ENCODE peak calls at places on chromosomes 11 and 22, in four cellular contexts. F, L, O and M are unnamed samples.

GRCh38 chr11:37952035-37952434 is 1354.0 kb upstream of the RAG2 start:
- DNase-seq in F (no peak), L (no peak), O (no peak), M (no peak)

GRCh38 chr11:17024924-17025323 is 10.7 kb upstream of the PLEKHA7 start:
- DNase-seq in F (no peak), O (no peak), L (no peak), M (no peak)

GRCh38 chr11:17769218-17769617 is 34.6 kb downstream of the KCNC1 start:
- DNase-seq in F (no peak), O (no peak), L (no peak), M (no peak)

GRCh38 chr11:13003726-13004493 is 5.2 kb upstream of the RASSF10 start:
- DNase-seq in O (no peak), F (no peak), L (no peak), M (no peak)

GRCh38 chr11:102414559-102414958 is 38.0 kb downstream of the TMEM123 start:
- DNase-seq in F (no peak), O (no peak), L (no peak), M (no peak)

GRCh38 chr11:59600234-59600633 is 15.3 kb downstream of the OSBP start:
- DNase-seq in L (no peak), O (no peak), F (no peak), M (no peak)

GRCh38 chr22:26778372-26778771 is 121.0 kb downstream of the MIAT start:
- DNase-seq in F (no peak), L (no peak), O (no peak), M (no peak)

GRCh38 chr11:84719935-84720577 is 907.1 kb downstream of the DLG2 start:
- DNase-seq in F (no peak), O (no peak), L (no peak), M (no peak)

GRCh38 chr22:39428597-39429071 is 28.2 kb upstream of the MGAT3 start:
- DNase-seq in F (no peak), L (no peak), O (no peak), M (no peak)

GRCh38 chr11:118142081-118142480 is 10.5 kb downstream of the SCN4B start:
- DNase-seq in O (no peak), F (no peak), L (no peak), M (no peak)

GRCh38 chr11:65429069-65429681 is 6.6 kb downstream of the NEAT1 start:
- DNase-seq in F (no peak), L (no peak), O (no peak), M (no peak)

GRCh38 chr11:77035580-77035979 is 1.4 kb downstream of the B3GNT6 start:
- DNase-seq in F (no peak), O (no peak), L (no peak), M (no peak)

GRCh38 chr11:42175203-42175602 is 715.8 kb upstream of the LRRC4C start:
- DNase-seq in F (no peak), O (no peak), L (no peak), M (no peak)

GRCh38 chr22:20298803-20299735 is 20.8 kb downstream of the DGCR6L start:
- DNase-seq in F (peak; percentile 99), L (peak; percentile 20), O (no peak), M (peak; percentile 71)

GRCh38 chr11:70066136-70066520 is 12.0 kb upstream of the ANO1 start:
- DNase-seq in F (no peak), L (no peak), O (no peak), M (no peak)

GRCh38 chr11:2419638-2420501 is 19.3 kb downstream of the TSSC4 start:
- DNase-seq in O (peak; percentile 16), F (peak; percentile 84), L (peak; percentile 66), M (peak; percentile 52)

GRCh38 chr11:100735949-100736675 is 49.0 kb downstream of the ARHGAP42 start:
- DNase-seq in F (no peak), O (no peak), L (no peak), M (no peak)

GRCh38 chr11:122197055-122197987 is 81.3 kb upstream of the BLID start:
- DNase-seq in F (no peak), O (no peak), L (peak; percentile 57), M (peak; percentile 99)

GRCh38 chr22:23071163-23072034 is 1.1 kb downstream of the GNAZ start:
- DNase-seq in O (no peak), F (no peak), L (no peak), M (no peak)

GRCh38 chr11:100525635-100526034 is 161.5 kb upstream of the ARHGAP42 start:
- DNase-seq in O (no peak), L (no peak), F (no peak), M (peak; percentile 3)

GRCh38 chr22:29144786-29145160 is 60.9 kb upstream of the EMID1 start:
- DNase-seq in O (no peak), F (no peak), L (no peak), M (no peak)

GRCh38 chr22:29883045-29883830 is at the start of gene MTMR3:
- DNase-seq in F (peak; percentile 78), L (peak; percentile 73), O (peak; percentile 49), M (peak; percentile 72)

GRCh38 chr11:9210224-9210921 is 54.8 kb downstream of the DENND5A start:
- DNase-seq in F (no peak), L (no peak), O (no peak), M (peak; percentile 7)

GRCh38 chr22:37386441-37386840 is 40.8 kb downstream of the ELFN2 start:
- DNase-seq in L (no peak), O (no peak), F (peak; percentile 24), M (no peak)

GRCh38 chr22:37379716-37380115 is 47.6 kb downstream of the ELFN2 start:
- DNase-seq in L (no peak), F (no peak), O (no peak), M (no peak)

GRCh38 chr22:37381489-37381888 is 45.8 kb downstream of the ELFN2 start:
- DNase-seq in L (no peak), O (no peak), F (no peak), M (no peak)

GRCh38 chr22:37384691-37385090 is 42.6 kb downstream of the ELFN2 start:
- DNase-seq in L (no peak), O (no peak), F (no peak), M (no peak)

GRCh38 chr22:37383342-37383741 is 43.9 kb downstream of the ELFN2 start:
- DNase-seq in O (no peak), L (no peak), F (no peak), M (no peak)
- TF ChIP-seq SRF in O (no peak), L (no peak), F (no peak), M (no peak)

GRCh38 chr11:57434640-57435546 is 8.0 kb upstream of the SLC43A3 start:
- DNase-seq in F (no peak), L (peak; percentile 94), O (no peak), M (no peak)
- TF ChIP-seq REST in F (no peak), L (peak; percentile 39), O (no peak), M (no peak)

GRCh38 chr11:35418847-35419712 is at the start of gene SLC1A2:
- DNase-seq in L (no peak), O (no peak), F (no peak), M (no peak)
- TF ChIP-seq SRF in L (no peak), O (no peak), F (no peak), M (no peak)

GRCh38 chr11:60878245-60879101 is 11.1 kb downstream of the ZP1 start:
- DNase-seq in L (no peak), O (no peak), F (no peak), M (no peak)

GRCh38 chr11:60875856-60876485 is 8.6 kb downstream of the ZP1 start:
- DNase-seq in O (no peak), F (no peak), L (no peak), M (no peak)

GRCh38 chr11:60879104-60879503 is 11.8 kb downstream of the ZP1 start:
- DNase-seq in L (no peak), F (no peak), O (no peak), M (no peak)

GRCh38 chr11:60880189-60880588 is 12.8 kb downstream of the ZP1 start:
- DNase-seq in F (no peak), L (no peak), O (no peak), M (no peak)

GRCh38 chr11:60880635-60881282 is 13.4 kb downstream of the ZP1 start:
- DNase-seq in L (peak; percentile 96), O (no peak), F (no peak), M (no peak)
- TF ChIP-seq REST in L (peak; percentile 70), O (no peak), F (no peak), M (no peak)